ENCODE peak calls at places on chromosome 4, in four cellular contexts. M is CD4-positive, alpha-beta T cell; R is effector memory CD4-positive, alpha-beta T cell; B is GM23248. F is an unnamed sample.

GRCh38 chr4:83618991-83619390 is 83.1 kb downstream of the GPAT3 start:
- DNase-seq in M (no peak), R (no peak), B (peak), F (no peak)

GRCh38 chr4:128241425-128241913 is 46.1 kb downstream of the PGRMC2 start:
- DNase-seq in R (no peak), B (peak), M (no peak), F (no peak)

GRCh38 chr4:126851391-126851790 is 781.4 kb upstream of the INTU start:
- DNase-seq in R (no peak), B (peak), M (no peak), F (no peak)

GRCh38 chr4:39855909-39856512 is 121.7 kb downstream of the PDS5A start:
- DNase-seq in R (no peak), B (peak), M (no peak), F (no peak)

GRCh38 chr4:172725581-172725980 is 443.0 kb upstream of the GALNT7 start:
- DNase-seq in B (peak), M (no peak), R (no peak), F (no peak)

GRCh38 chr4:7196283-7196651 is 3.9 kb downstream of the SORCS2 start:
- DNase-seq in R (no peak), B (no peak), M (no peak), F (no peak)

GRCh38 chr4:161823450-161823849 is 340.4 kb downstream of the FSTL5 start:
- DNase-seq in M (no peak), B (no peak), R (no peak), F (no peak)

GRCh38 chr4:41322613-41323012 is 65.9 kb downstream of the UCHL1 start:
- DNase-seq in R (no peak), B (no peak), M (no peak), F (no peak)

GRCh38 chr4:98747659-98748091 is 89.3 kb upstream of the TSPAN5 start:
- DNase-seq in B (no peak), R (no peak), M (no peak), F (no peak)

GRCh38 chr4:177012918-177013545 is 220.3 kb upstream of the VEGFC start:
- DNase-seq in R (no peak), B (no peak), M (no peak), F (no peak)

GRCh38 chr4:110055014-110055768 is 142.5 kb downstream of the EGF start:
- DNase-seq in R (no peak), M (no peak), B (peak), F (no peak)

GRCh38 chr4:109206610-109207009 is 95.8 kb downstream of the COL25A1 start:
- DNase-seq in M (no peak), B (no peak), R (no peak), F (no peak)

GRCh38 chr4:55028196-55028595 is 97.2 kb downstream of the KDR start:
- DNase-seq in R (no peak), M (no peak), B (no peak), F (no peak)

GRCh38 chr4:158051401-158052235 is 121.2 kb downstream of the GASK1B start:
- DNase-seq in B (peak), R (no peak), M (no peak), F (no peak)

GRCh38 chr4:17475481-17475880 is 36.4 kb downstream of the QDPR start:
- DNase-seq in R (no peak), M (no peak), B (peak), F (no peak)

GRCh38 chr4:48812866-48813265 is 18.0 kb upstream of the OCIAD1 start:
- DNase-seq in M (no peak), R (no peak), B (no peak), F (no peak)

GRCh38 chr4:90950385-90950841 is 823.2 kb downstream of the CCSER1 start:
- DNase-seq in M (no peak), B (no peak), R (no peak), F (no peak)

GRCh38 chr4:174365018-174365587 is 81.4 kb downstream of the CEP44 start:
- DNase-seq in B (peak), M (no peak), R (no peak), F (no peak)

GRCh38 chr4:26420903-26421302 is 69.4 kb downstream of the CCKAR start:
- DNase-seq in R (no peak), M (no peak), B (peak), F (no peak)

GRCh38 chr4:153513596-153513995 is 47.4 kb downstream of the TMEM131L start:
- DNase-seq in M (no peak), R (no peak), B (peak), F (no peak)

GRCh38 chr4:158535130-158535614 is 13.5 kb downstream of the RXFP1 start:
- DNase-seq in B (peak), R (no peak), M (no peak), F (no peak)

GRCh38 chr4:3462790-3463415 is at the start of gene DOK7:
- DNase-seq in M (no peak), R (no peak), B (peak), F (no peak)

GRCh38 chr4:81963506-81964020 is 410.2 kb downstream of the HNRNPD start:
- DNase-seq in M (no peak), B (no peak), R (no peak), F (no peak)

GRCh38 chr4:107757860-107758476 is 37.9 kb upstream of the PAPSS1 start:
- DNase-seq in B (peak), M (no peak), R (no peak), F (no peak)

GRCh38 chr4:7206385-7206784 is 14.0 kb downstream of the SORCS2 start:
- DNase-seq in B (peak), M (no peak), R (no peak), F (no peak)

GRCh38 chr4:111648056-111648455 is 497.2 kb upstream of the FAM241A start:
- DNase-seq in R (no peak), B (no peak), M (no peak), F (no peak)

GRCh38 chr4:156228706-156229105 is 275.0 kb upstream of the CTSO start:
- DNase-seq in R (no peak), B (peak), M (no peak), F (no peak)

GRCh38 chr4:153792007-153792892 is 3.4 kb upstream of the SFRP2 start:
- DNase-seq in B (peak), M (no peak), R (no peak), F (no peak)

GRCh38 chr4:88008133-88008621 is 742 bp downstream of the PKD2 start:
- DNase-seq in B (peak), R (no peak), M (peak), F (no peak)

GRCh38 chr4:915595-915994 is 16.5 kb downstream of the GAK start:
- DNase-seq in M (no peak), B (peak), R (no peak), F (no peak)

GRCh38 chr4:2822461-2823300 is 21.0 kb upstream of the ADD1 start:
- DNase-seq in M (no peak), B (no peak), R (no peak), F (no peak)

GRCh38 chr4:5710962-5711478 is at the start of gene EVC:
- DNase-seq in B (peak), R (peak), M (no peak), F (peak)

GRCh38 chr4:127555106-127555505 is 77.7 kb upstream of the INTU start:
- DNase-seq in R (no peak), B (no peak), M (no peak), F (no peak)

DNA sequence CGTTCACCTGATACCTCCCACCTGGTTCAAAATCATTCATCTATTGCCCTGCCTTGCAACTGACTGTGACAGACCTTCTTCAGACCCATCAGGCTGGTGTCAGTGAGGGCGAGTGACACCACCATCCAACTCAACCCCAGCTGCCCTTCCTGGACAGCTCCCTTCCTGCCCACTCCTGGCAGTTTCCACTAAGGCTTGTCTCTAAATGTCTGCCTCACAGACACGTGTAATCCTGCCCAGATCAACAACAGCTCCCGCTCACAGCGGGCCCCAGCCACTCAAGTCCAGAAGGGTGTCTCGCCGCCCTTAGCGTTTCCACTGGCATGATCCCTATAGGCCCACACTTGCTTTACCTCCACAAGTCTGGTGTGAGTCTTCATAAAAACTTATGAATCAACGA is 28.9 kb downstream of the ACSL1 start:
- DNase-seq in R (no peak), B (no peak), M (no peak), F (no peak)
- H3K27ac ChIP-seq in R (no peak), B (no peak), M (no peak), F (no peak)

GRCh38 chr4:53686521-53686920 is 95.2 kb upstream of the LNX1 start:
- DNase-seq in R (no peak), M (no peak), B (peak), F (no peak)
- H3K27ac ChIP-seq in R (no peak), M (no peak), B (no peak), F (no peak)

DNA sequence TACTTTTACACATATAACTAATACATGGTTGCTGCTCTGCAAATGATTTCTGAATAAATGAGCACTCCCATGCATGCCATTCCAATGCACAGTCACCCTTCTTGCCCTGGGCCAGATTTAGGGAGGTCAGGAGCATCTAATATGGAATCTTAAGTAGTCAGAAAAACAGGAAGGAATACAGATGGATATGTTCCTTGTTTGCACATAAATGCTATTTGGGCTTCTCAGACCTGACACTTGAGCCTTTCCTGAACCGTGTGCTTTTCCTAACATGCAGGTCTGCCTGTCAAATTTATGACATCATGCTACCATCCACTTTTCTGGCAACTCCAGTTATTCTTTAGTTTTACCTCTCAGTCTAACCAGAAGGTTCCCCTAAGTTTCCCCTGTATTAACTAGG is 70.7 kb downstream of the MAML3 start:
- DNase-seq in R (no peak), M (no peak), B (peak), F (no peak)
- H3K27ac ChIP-seq in R (no peak), M (no peak), B (no peak), F (no peak)

DNA sequence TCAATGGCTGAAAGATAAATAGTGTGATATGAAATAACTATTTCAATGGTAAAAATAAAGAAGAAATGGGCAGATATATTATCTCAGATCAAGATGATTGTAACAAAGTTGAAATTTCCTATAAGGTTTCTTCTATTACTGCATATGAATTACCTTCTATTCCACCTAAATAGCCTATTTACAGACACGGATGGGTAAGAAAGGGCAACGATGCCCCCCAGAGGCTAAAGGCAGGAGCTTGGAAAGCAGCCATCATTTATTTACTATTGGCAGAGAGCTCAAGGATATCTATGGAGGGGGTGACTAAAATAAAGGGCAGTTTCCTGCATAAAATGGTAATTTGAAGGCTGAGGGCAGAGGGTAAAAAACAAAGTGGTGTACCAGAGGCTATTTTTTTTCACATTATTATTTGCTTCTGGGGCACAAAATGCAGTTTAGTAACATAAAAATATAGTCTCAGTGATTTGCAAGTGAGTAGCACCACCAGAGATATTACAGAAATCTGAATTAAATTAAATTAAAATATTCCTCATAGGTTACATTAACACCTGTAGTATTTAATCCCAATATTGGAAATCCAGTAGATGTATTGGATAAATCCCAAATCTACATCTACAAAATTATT is 123.1 kb downstream of the BTC start:
- DNase-seq in B (peak), M (peak), R (no peak), F (no peak)
- H3K27ac ChIP-seq in B (no peak), M (no peak), R (no peak), F (no peak)